ENCODE peak calls at places on chromosomes 2 and 18, in eight cellular contexts. Q is OCI-LY7, V is colonic mucosa, E is IMR-90, F is GM23338, N is PC-9, X is lower lobe of right lung, G is kidney. M is an unnamed sample.

GRCh38 chr18:68316636-68317035 is 398.3 kb downstream of the TMX3 start:
- DNase-seq in Q (no peak), V (no peak), E (peak; percentile 28), F (peak; percentile 2), N (no peak), X (no peak), G (no peak), M (no peak)

GRCh38 chr2:150690870-150691269 is 203.4 kb upstream of the RND3 start:
- DNase-seq in Q (no peak), V (no peak), E (peak; percentile 64), F (no peak), N (no peak), X (no peak), G (no peak), M (no peak)

GRCh38 chr2:46657042-46657504 is 177.7 kb downstream of the TMEM247 start:
- DNase-seq in Q (peak; percentile 48), V (peak; percentile 42), E (peak; percentile 32), F (peak; percentile 85), N (peak; percentile 8), X (no peak), G (no peak), M (no peak)

GRCh38 chr2:157056200-157056676 is 201.3 kb upstream of the GALNT5 start:
- DNase-seq in Q (no peak), V (no peak), E (peak; percentile 75), F (no peak), N (no peak), X (no peak), G (no peak), M (no peak)

GRCh38 chr2:72131916-72132841 is 15.5 kb downstream of the CYP26B1 start:
- DNase-seq in Q (no peak), V (peak; percentile 12), E (no peak), F (no peak), N (no peak), X (no peak), G (peak; percentile 70), M (peak; percentile 62)

GRCh38 chr18:8469793-8470192 is 139.4 kb upstream of the RAB12 start:
- DNase-seq in Q (no peak), V (no peak), E (peak; percentile 42), F (no peak), N (no peak), X (no peak), G (no peak), M (no peak)

GRCh38 chr2:170505631-170506270 is 209.4 kb upstream of the SP5 start:
- DNase-seq in Q (no peak), V (peak; percentile 64), E (no peak), F (peak; percentile 27), N (no peak), X (peak; percentile 53), G (peak; percentile 81), M (no peak)

GRCh38 chr2:151795646-151796240 is 32.5 kb downstream of the ARL5A start:
- DNase-seq in Q (no peak), V (no peak), E (peak; percentile 38), F (no peak), N (no peak), X (no peak), G (no peak), M (no peak)

GRCh38 chr2:25684577-25684976 is 11.2 kb upstream of the DTNB start:
- DNase-seq in Q (no peak), V (no peak), E (no peak), F (no peak), N (no peak), X (no peak), G (no peak), M (peak; percentile 22)

GRCh38 chr2:24652265-24653232 is 140.6 kb downstream of the PTRHD1 start:
- DNase-seq in Q (no peak), V (no peak), E (peak; percentile 2), F (peak; percentile 11), N (no peak), X (no peak), G (no peak), M (no peak)

GRCh38 chr2:38771632-38772031 is 6.4 kb upstream of the GEMIN6 start:
- DNase-seq in Q (no peak), V (no peak), E (peak; percentile 55), F (no peak), N (no peak), X (no peak), G (no peak), M (no peak)

GRCh38 chr18:6414723-6415362 is at the start of gene L3MBTL4:
- DNase-seq in Q (no peak), V (peak; percentile 56), E (no peak), F (peak; percentile 63), N (no peak), X (peak; percentile 74), G (peak; percentile 84), M (peak; percentile 89)

GRCh38 chr2:158403237-158403636 is 53.3 kb downstream of the CCDC148 start:
- DNase-seq in Q (no peak), V (no peak), E (peak; percentile 3), F (no peak), N (no peak), X (no peak), G (no peak), M (no peak)

GRCh38 chr2:170842785-170843184 is 26.1 kb downstream of the GAD1 start:
- DNase-seq in Q (no peak), V (no peak), E (no peak), F (no peak), N (no peak), X (no peak), G (no peak), M (no peak)

GRCh38 chr2:54585136-54585535 is 129.0 kb downstream of the SPTBN1 start:
- DNase-seq in Q (no peak), V (no peak), E (no peak), F (no peak), N (no peak), X (no peak), G (no peak), M (no peak)
- H3K4me1 ChIP-seq in Q (peaks cover 88% of the 10 kb centered on the region), V (peaks cover 40% of the 10 kb centered on the region), E (peaks cover 9% of the 10 kb centered on the region), F (peaks cover 62% of the 10 kb centered on the region), N (peaks cover 29% of the 10 kb centered on the region), X (peaks cover 87% of the 10 kb centered on the region), G (peaks cover 28% of the 10 kb centered on the region), M (peaks cover 83% of the 10 kb centered on the region)

GRCh38 chr2:187917535-187917934 is 363.3 kb upstream of the TFPI start:
- DNase-seq in Q (no peak), V (no peak), E (peak; percentile 61), F (no peak), N (no peak), X (no peak), G (no peak), M (no peak)

GRCh38 chr2:187920511-187920910 is 366.3 kb upstream of the TFPI start:
- DNase-seq in Q (no peak), V (no peak), E (no peak), F (no peak), N (no peak), X (no peak), G (no peak), M (no peak)

GRCh38 chr2:187915810-187916209 is 361.6 kb upstream of the TFPI start:
- DNase-seq in Q (no peak), V (no peak), E (no peak), F (no peak), N (no peak), X (no peak), G (no peak), M (no peak)

GRCh38 chr2:187918996-187919821 is 365.0 kb upstream of the TFPI start:
- DNase-seq in Q (no peak), V (no peak), E (no peak), F (no peak), N (no peak), X (no peak), G (no peak), M (no peak)

DNA sequence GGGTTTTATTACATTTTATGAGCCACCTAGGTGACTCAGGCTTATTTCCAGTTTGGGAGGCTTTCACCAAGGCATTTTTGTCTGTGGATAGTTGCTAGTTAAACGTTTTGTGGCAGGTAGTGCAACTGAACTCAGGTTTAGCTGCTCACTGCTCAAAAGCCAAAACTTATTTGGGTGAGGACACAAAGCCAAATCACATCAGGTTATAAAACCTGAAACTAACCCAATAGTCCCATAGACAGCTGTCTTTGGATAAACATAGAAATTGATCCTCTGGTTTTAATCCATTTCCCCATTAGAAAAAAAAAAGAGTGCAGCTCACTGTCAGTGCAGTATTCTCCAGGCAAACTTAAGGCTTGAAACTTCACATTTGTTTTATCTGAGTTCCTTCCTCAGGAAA is 362.6 kb upstream of the TFPI start:
- DNase-seq in Q (no peak), V (no peak), E (no peak), F (no peak), N (no peak), X (no peak), G (no peak), M (no peak)
- TF ChIP-seq CTCF in Q (no peak), V (no peak), E (no peak), F (no peak), N (no peak), X (no peak), G (no peak), M (no peak)

GRCh38 chr18:34650121-34650545 is 60.0 kb upstream of the DTNA start:
- DNase-seq in Q (peak; percentile 47), V (no peak), E (peak; percentile 88), F (no peak), N (no peak), X (no peak), G (no peak), M (no peak)

GRCh38 chr18:34647251-34647650 is 62.8 kb upstream of the DTNA start:
- DNase-seq in Q (peak; percentile 68), V (no peak), E (no peak), F (peak; percentile 89), N (no peak), X (no peak), G (no peak), M (no peak)

GRCh38 chr18:34651586-34652369 is 58.3 kb upstream of the DTNA start:
- DNase-seq in Q (no peak), V (no peak), E (no peak), F (no peak), N (no peak), X (no peak), G (no peak), M (no peak)

GRCh38 chr18:34649072-34649471 is 61.0 kb upstream of the DTNA start:
- DNase-seq in Q (no peak), V (no peak), E (peak; percentile 56), F (no peak), N (no peak), X (no peak), G (no peak), M (no peak)

GRCh38 chr18:34648269-34648668 is 61.8 kb upstream of the DTNA start:
- DNase-seq in Q (no peak), V (no peak), E (no peak), F (no peak), N (no peak), X (no peak), G (no peak), M (no peak)
- H3K4me1 ChIP-seq in Q (peaks cover 18% of the 10 kb centered on the region), V (no peaks in the 10 kb centered on the region), E (peaks cover 4% of the 10 kb centered on the region), F (peaks cover 20% of the 10 kb centered on the region), N (no peaks in the 10 kb centered on the region), X (peaks cover 4% of the 10 kb centered on the region), G (no peaks in the 10 kb centered on the region), M (peaks cover 12% of the 10 kb centered on the region)

DNA sequence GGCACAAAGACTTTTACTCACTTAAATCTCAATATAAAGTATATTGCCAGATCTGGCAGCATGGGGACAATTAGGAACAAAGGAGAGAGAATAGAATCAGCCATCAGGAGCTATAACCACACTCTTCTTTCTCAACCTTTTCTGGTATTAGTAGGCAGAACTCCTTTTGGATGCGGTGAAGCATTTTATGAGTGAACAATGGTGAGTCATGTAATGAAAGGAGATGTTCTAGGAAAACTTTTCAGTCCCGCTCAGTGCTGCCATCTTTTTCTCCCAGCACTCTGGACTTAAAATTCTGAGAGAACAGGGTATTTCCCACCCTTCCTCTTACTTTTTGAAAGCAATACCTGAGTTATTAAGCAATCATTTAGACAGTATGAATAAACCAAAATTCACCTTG is 32.2 kb downstream of the PLEKHA3 start:
- DNase-seq in Q (no peak), V (no peak), E (peak; percentile 29), F (no peak), N (no peak), X (no peak), G (no peak), M (no peak)
- TF ChIP-seq CTCF in Q (no peak), V (no peak), E (no peak), F (no peak), N (no peak), X (no peak), G (no peak), M (no peak)